ENCODE peak calls at places on chromosomes 13 and 19, in six cellular contexts. L is H54; F is stimulated activated naive CD4-positive, alpha-beta T cell treated with Interleukin-2 at 50 U/mL for 16 hours; E is psoas muscle; B is stimulated activated CD8-positive, alpha-beta memory T cell treated with anti-CD3 and anti-CD28 coated beads, Interleukin-12 subunit alpha, Interleukin-12 subunit beta, amount 100 ng/mL, for 4 hours; X is aorta. T is an unnamed sample.

GRCh38 chr19:12779162-12779993 is 4.0 kb upstream of the HOOK2 start:
- DNase-seq in E (peak), F (no peak), B (no peak), L (no peak), X (peak), T (peak)

GRCh38 chr19:29956855-29957254 is 14.8 kb downstream of the URI1 start:
- DNase-seq in X (no peak), B (no peak), F (no peak), E (no peak), L (no peak), T (no peak)

GRCh38 chr13:47611664-47612288 is 389.3 kb downstream of the SUCLA2 start:
- DNase-seq in F (no peak), B (no peak), L (no peak), X (no peak), E (no peak), T (no peak)

GRCh38 chr19:30374791-30375650 is 2.8 kb downstream of the ZNF536 start:
- DNase-seq in B (no peak), L (no peak), E (no peak), F (no peak), X (no peak), T (no peak)

GRCh38 chr13:94249512-94249911 is 230.0 kb downstream of the DCT start:
- DNase-seq in B (no peak), X (no peak), F (no peak), L (peak), E (no peak), T (peak)

GRCh38 chr13:113764793-113765190 is 5.8 kb downstream of the TMEM255B start:
- DNase-seq in E (no peak), L (no peak), B (no peak), X (peak), F (no peak), T (no peak)

GRCh38 chr13:44103721-44104490 is 224.2 kb downstream of the LACC1 start:
- DNase-seq in B (no peak), F (no peak), E (no peak), X (no peak), L (no peak), T (no peak)

GRCh38 chr13:80740076-80740475 is 399.1 kb upstream of the SPRY2 start:
- DNase-seq in F (no peak), L (no peak), X (no peak), B (no peak), E (no peak), T (no peak)

GRCh38 chr19:13002389-13002898 is 7.2 kb downstream of the NFIX start:
- DNase-seq in F (no peak), X (peak), L (no peak), B (no peak), E (peak), T (no peak)

GRCh38 chr13:114099191-114099590 is 33.2 kb downstream of the RASA3 start:
- DNase-seq in L (peak), B (no peak), X (peak), F (no peak), E (peak), T (peak)

GRCh38 chr13:100633461-100633860 is 41.1 kb downstream of the TMTC4 start:
- DNase-seq in B (no peak), L (peak), E (no peak), F (no peak), X (no peak), T (no peak)

GRCh38 chr19:10332158-10332964 is 968 bp downstream of the RAVER1 start:
- DNase-seq in F (no peak), L (no peak), E (no peak), X (no peak), B (no peak), T (no peak)

GRCh38 chr19:53801257-53801656 is 22.9 kb downstream of the NLRP12 start:
- DNase-seq in L (no peak), F (no peak), B (no peak), X (no peak), E (no peak), T (no peak)

GRCh38 chr19:29878973-29879654 is 62.9 kb upstream of the URI1 start:
- DNase-seq in B (no peak), F (no peak), E (no peak), L (peak), X (peak), T (peak)

GRCh38 chr13:43489168-43489730 is 297.5 kb downstream of the ENOX1 start:
- DNase-seq in L (no peak), X (no peak), B (no peak), F (no peak), E (peak), T (no peak)

GRCh38 chr19:49362926-49363264 is 679 bp upstream of the TEAD2 start:
- DNase-seq in F (no peak), E (peak), L (peak), X (peak), B (no peak), T (no peak)

GRCh38 chr13:33069365-33069764 is 53.1 kb downstream of the KL start:
- DNase-seq in F (no peak), B (no peak), E (no peak), X (no peak), L (no peak), T (no peak)

GRCh38 chr19:7857727-7858701 is 16.2 kb downstream of the PRR36 start:
- DNase-seq in F (no peak), L (no peak), X (no peak), E (no peak), B (no peak), T (no peak)

GRCh38 chr19:10061717-10062310 is 24.3 kb upstream of the SHFL start:
- DNase-seq in X (no peak), E (no peak), F (no peak), L (no peak), B (no peak), T (no peak)

GRCh38 chr19:10209305-10209704 is 14.6 kb upstream of the DNMT1 start:
- DNase-seq in E (no peak), X (no peak), B (no peak), L (no peak), F (no peak), T (no peak)

GRCh38 chr13:113672002-113672651 is 5.1 kb downstream of the GRK1 start:
- DNase-seq in F (no peak), E (no peak), B (no peak), X (peak), L (no peak), T (no peak)

GRCh38 chr13:30991922-30992321 is 59.5 kb downstream of the TEX26 start:
- DNase-seq in F (no peak), L (no peak), E (no peak), B (no peak), X (no peak), T (no peak)

GRCh38 chr13:49097374-49097773 is 121.7 kb downstream of the FNDC3A start:
- DNase-seq in B (no peak), X (no peak), L (no peak), E (no peak), F (no peak), T (peak)

T was measured in PC-9.